ENCODE peak calls at places on chromosomes 12 and 14, in nine cellular contexts. V is mucosa of descending colon; R is PC-3; M is CD4-positive, alpha-beta T cell; P is MM.1S; F is neuronal stem cell; S is uterus; B is left ventricle myocardium inferior; L is psoas muscle. U is an unnamed sample. For H3K9me3, the result is how much of the 10 kb centered on the place peaks cover.

GRCh38 chr12:6161124-6161882 is 36.8 kb upstream of the VWF start:
- DNase-seq in V (no peak), R (no peak), M (no peak), P (no peak), F (no peak), S (no peak), B (peak), L (peak), U (no peak)

GRCh38 chr12:104219908-104220404 is 4.4 kb downstream of the TXNRD1 start:
- DNase-seq in V (peak), R (peak), M (no peak), P (no peak), F (no peak), S (no peak), B (no peak), L (no peak), U (peak)

GRCh38 chr14:104147346-104148125 is 9.1 kb downstream of the KIF26A start:
- DNase-seq in V (no peak), R (no peak), M (no peak), P (no peak), F (no peak), S (no peak), B (peak), L (peak), U (no peak)

GRCh38 chr12:2582631-2583616 is 211.8 kb upstream of the FKBP4 start:
- DNase-seq in V (peak), R (peak), M (peak), P (peak), F (peak), S (peak), B (peak), L (peak), U (peak)

GRCh38 chr12:39404000-39404399 is 38.9 kb downstream of the KIF21A start:
- DNase-seq in V (no peak), R (no peak), M (no peak), P (no peak), F (no peak), S (no peak), B (no peak), L (no peak), U (no peak)

GRCh38 chr12:108884116-108885012 is 4.5 kb downstream of the DAO start:
- DNase-seq in V (peak), R (peak), M (peak), P (peak), F (no peak), S (no peak), B (peak), L (peak), U (peak)

GRCh38 chr14:102999227-102999895 is 58.0 kb downstream of the CDC42BPB start:
- DNase-seq in V (no peak), R (no peak), M (no peak), P (no peak), F (no peak), S (no peak), B (no peak), L (peak), U (no peak)

GRCh38 chr12:92814584-92814983 is 111.8 kb downstream of the PLEKHG7 start:
- DNase-seq in V (no peak), R (peak), M (no peak), P (no peak), F (no peak), S (no peak), B (no peak), L (no peak), U (no peak)

GRCh38 chr14:54686871-54687749 is 120.2 kb downstream of the SAMD4A start:
- DNase-seq in V (no peak), R (no peak), M (no peak), P (no peak), F (no peak), S (no peak), B (peak), L (peak), U (no peak)

GRCh38 chr12:47977772-47978597 is 14.6 kb downstream of the TMEM106C start:
- DNase-seq in V (no peak), R (no peak), M (no peak), P (no peak), F (no peak), S (no peak), B (no peak), L (no peak), U (no peak)

GRCh38 chr12:125032466-125033152 is 32.6 kb upstream of the AACS start:
- DNase-seq in V (no peak), R (no peak), M (no peak), P (no peak), F (no peak), S (no peak), B (no peak), L (no peak), U (no peak)

GRCh38 chr12:92968201-92968813 is 39.2 kb upstream of the EEA1 start:
- DNase-seq in V (no peak), R (peak), M (no peak), P (no peak), F (no peak), S (no peak), B (no peak), L (no peak), U (no peak)

GRCh38 chr12:29816869-29817730 is 33.4 kb upstream of the TMTC1 start:
- DNase-seq in V (no peak), R (no peak), M (no peak), P (no peak), F (no peak), S (no peak), B (no peak), L (no peak), U (no peak)

GRCh38 chr12:113221997-113222729 is 899 bp downstream of the TPCN1 start:
- DNase-seq in V (no peak), R (peak), M (peak), P (no peak), F (no peak), S (no peak), B (no peak), L (no peak), U (no peak)

GRCh38 chr12:9041321-9041720 is 52.0 kb downstream of the KLRG1 start:
- DNase-seq in V (no peak), R (peak), M (no peak), P (no peak), F (no peak), S (no peak), B (no peak), L (no peak), U (no peak)

GRCh38 chr12:51392556-51393237 is 1.5 kb upstream of the GALNT6 start:
- DNase-seq in V (peak), R (no peak), M (no peak), P (peak), F (peak), S (no peak), B (no peak), L (no peak), U (no peak)

GRCh38 chr12:14650791-14651190 is 45.6 kb downstream of the GUCY2C start:
- DNase-seq in V (no peak), R (no peak), M (no peak), P (no peak), F (no peak), S (no peak), B (no peak), L (no peak), U (no peak)

GRCh38 chr12:37541356-37541755 is 775.2 kb upstream of the ALG10B start:
- DNase-seq in V (no peak), R (no peak), M (no peak), P (no peak), F (no peak), S (no peak), B (no peak), L (no peak), U (no peak)
- H3K9me3 ChIP-seq in V (under half), R (under half), M (under half), P (under half), F (under half), S (under half), B (under half), L (under half), U (under half)

GRCh38 chr12:38120438-38120837 is 196.1 kb upstream of the ALG10B start:
- DNase-seq in V (no peak), R (no peak), M (no peak), P (no peak), F (no peak), S (no peak), B (no peak), L (no peak), U (no peak)

GRCh38 chr12:38113991-38114390 is 202.6 kb upstream of the ALG10B start:
- DNase-seq in V (no peak), R (peak), M (no peak), P (no peak), F (no peak), S (no peak), B (no peak), L (no peak), U (no peak)

GRCh38 chr12:38118632-38119031 is 197.9 kb upstream of the ALG10B start:
- DNase-seq in V (no peak), R (no peak), M (no peak), P (no peak), F (no peak), S (no peak), B (no peak), L (no peak), U (no peak)

GRCh38 chr12:38116968-38117367 is 199.6 kb upstream of the ALG10B start:
- DNase-seq in V (no peak), R (no peak), M (no peak), P (no peak), F (no peak), S (no peak), B (no peak), L (no peak), U (no peak)
- H3K9me3 ChIP-seq in V (under half), R (under half), M (under half), P (under half), F (under half), S (under half), B (under half), L (under half), U (under half)

DNA sequence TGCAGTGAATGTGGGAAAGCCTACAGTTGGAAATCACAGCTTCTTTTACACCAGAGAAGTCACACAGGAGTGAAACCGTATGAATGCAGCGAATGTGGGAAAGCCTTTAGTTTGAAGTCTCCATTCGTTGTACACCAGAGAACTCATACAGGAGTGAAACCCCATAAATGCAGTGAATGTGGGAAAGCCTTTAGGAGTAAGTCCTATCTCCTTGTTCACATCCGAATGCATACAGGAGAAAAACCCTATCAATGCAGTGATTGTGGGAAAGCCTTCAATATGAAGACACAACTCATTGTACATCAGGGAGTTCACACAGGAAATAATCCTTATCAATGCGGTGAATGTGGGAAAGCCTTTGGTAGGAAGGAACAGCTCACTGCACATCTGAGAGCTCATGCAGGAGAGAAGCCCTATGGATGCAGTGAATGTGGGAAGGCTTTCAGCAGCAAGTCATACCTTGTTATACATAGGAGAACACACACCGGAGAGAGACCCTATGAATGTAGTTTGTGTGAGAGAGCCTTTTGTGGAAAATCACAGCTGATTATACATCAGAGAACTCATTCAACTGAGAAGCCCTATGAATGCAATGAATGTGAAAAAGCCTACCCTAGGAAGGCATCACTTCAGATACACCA is 24.6 kb downstream of the ZNF26 start:
- DNase-seq in V (no peak), R (no peak), M (no peak), P (no peak), F (no peak), S (no peak), B (no peak), L (no peak), U (no peak)
- H3K9me3 ChIP-seq in V (half or more), R (under half), M (half or more), P (under half), F (half or more), S (under half), B (half or more), L (half or more), U (half or more)

GRCh38 chr12:32706337-32707024 is 27.4 kb downstream of the DNM1L start:
- DNase-seq in V (no peak), R (no peak), M (no peak), P (no peak), F (no peak), S (no peak), B (no peak), L (no peak), U (no peak)
- H3K9me3 ChIP-seq in V (under half), R (under half), M (under half), P (under half), F (under half), S (under half), B (under half), L (under half), U (under half)

GRCh38 chr12:128250091-128250490 is 16.9 kb upstream of the TMEM132C start:
- DNase-seq in V (no peak), R (no peak), M (no peak), P (no peak), F (no peak), S (no peak), B (no peak), L (no peak), U (no peak)

GRCh38 chr12:128245890-128246289 is 21.1 kb upstream of the TMEM132C start:
- DNase-seq in V (no peak), R (no peak), M (no peak), P (no peak), F (no peak), S (no peak), B (no peak), L (no peak), U (no peak)

GRCh38 chr12:128240745-128241144 is 26.2 kb upstream of the TMEM132C start:
- DNase-seq in V (no peak), R (no peak), M (no peak), P (no peak), F (no peak), S (no peak), B (no peak), L (no peak), U (no peak)

GRCh38 chr12:128245106-128245505 is 21.9 kb upstream of the TMEM132C start:
- DNase-seq in V (no peak), R (no peak), M (no peak), P (no peak), F (no peak), S (no peak), B (no peak), L (no peak), U (no peak)
- H3K9me3 ChIP-seq in V (under half), R (under half), M (under half), P (under half), F (under half), S (under half), B (under half), L (under half), U (under half)

GRCh38 chr12:34393086-34393820 is 371.0 kb downstream of the ALG10 start:
- DNase-seq in V (no peak), R (no peak), M (no peak), P (no peak), F (no peak), S (peak), B (peak), L (peak), U (peak)
- H3K9me3 ChIP-seq in V (half or more), R (under half), M (under half), P (under half), F (under half), S (under half), B (half or more), L (under half), U (under half)

DNA sequence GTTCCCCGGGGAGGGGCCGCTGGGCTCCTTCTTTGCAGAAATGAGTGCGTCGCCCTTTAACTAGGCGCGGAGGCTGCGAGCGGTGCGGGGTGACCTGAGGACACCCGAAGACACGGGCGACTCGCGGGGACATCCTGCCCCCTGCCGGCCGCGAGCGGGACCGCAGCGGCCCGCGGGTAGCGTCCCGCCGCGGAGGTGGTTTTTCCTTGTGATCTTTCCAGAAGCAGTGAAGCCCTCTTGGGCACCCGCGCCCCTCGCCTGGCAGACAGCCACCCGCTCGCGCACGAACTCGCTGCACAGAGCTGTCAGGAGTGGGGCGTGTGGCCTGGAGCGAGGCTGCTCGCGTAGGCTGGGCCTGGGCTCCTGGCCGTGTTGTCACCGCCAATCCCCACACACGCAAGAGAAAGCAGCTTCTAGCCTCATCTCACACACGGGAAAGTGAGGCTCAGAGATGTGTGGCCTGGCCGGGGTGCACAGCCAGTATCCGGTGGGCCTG is 67.2 kb downstream of the DIO3 start:
- DNase-seq in V (peak), R (peak), M (peak), P (peak), F (peak), S (peak), B (peak), L (peak), U (peak)
- H3K9me3 ChIP-seq in V (under half), R (under half), M (under half), P (under half), F (under half), S (under half), B (under half), L (under half), U (under half)

GRCh38 chr12:26826437-26826836 is 6.6 kb downstream of the ITPR2 start:
- DNase-seq in V (no peak), R (no peak), M (no peak), P (no peak), F (no peak), S (no peak), B (no peak), L (no peak), U (no peak)

GRCh38 chr12:26825459-26826016 is 7.5 kb downstream of the ITPR2 start:
- DNase-seq in V (no peak), R (no peak), M (no peak), P (no peak), F (no peak), S (no peak), B (no peak), L (no peak), U (no peak)

GRCh38 chr12:26830783-26831601 is 2.0 kb downstream of the ITPR2 start:
- DNase-seq in V (no peak), R (no peak), M (no peak), P (no peak), F (no peak), S (no peak), B (no peak), L (no peak), U (no peak)

GRCh38 chr12:26830358-26830757 is 2.6 kb downstream of the ITPR2 start:
- DNase-seq in V (no peak), R (no peak), M (no peak), P (no peak), F (no peak), S (no peak), B (no peak), L (no peak), U (no peak)

GRCh38 chr12:26828315-26828714 is 4.7 kb downstream of the ITPR2 start:
- DNase-seq in V (no peak), R (no peak), M (no peak), P (no peak), F (no peak), S (no peak), B (no peak), L (no peak), U (no peak)
- H3K9me3 ChIP-seq in V (under half), R (under half), M (under half), P (under half), F (under half), S (under half), B (under half), L (under half), U (under half)

U was measured in T-helper 17 cell.